ENCODE peak calls at places on chromosome 2, in ten cellular contexts. U is H1, L is HCT116, Q is uterus, G is breast epithelium, Z is esophagus squamous epithelium, I is IMR-90, W is gastrocnemius medialis, E is right lobe of liver, J is heart left ventricle. B is an unnamed sample.

GRCh38 chr2:98295275-98295674 is 51.0 kb upstream of the CNGA3 start:
- DNase-seq in U (no peak), L (no peak), Q (no peak), G (no peak), Z (no peak), I (no peak), W (no peak), E (peak; percentile 79), J (no peak), B (no peak)

GRCh38 chr2:75199428-75200011 is at the start of gene TACR1:
- DNase-seq in U (peak; percentile 66), L (no peak), Q (peak; percentile 45), G (peak; percentile 58), Z (no peak), I (peak; percentile 73), W (peak; percentile 17), E (peak; percentile 67), J (peak; percentile 47), B (peak; percentile 33)

GRCh38 chr2:21175895-21176646 is 52.3 kb downstream of the TDRD15 start:
- DNase-seq in U (no peak), L (no peak), Q (no peak), G (no peak), Z (no peak), I (peak; percentile 18), W (no peak), E (no peak), J (no peak), B (no peak)

GRCh38 chr2:223747392-223748042 is 89.9 kb downstream of the AP1S3 start:
- DNase-seq in U (no peak), L (no peak), Q (no peak), G (no peak), Z (no peak), I (no peak), W (no peak), E (no peak), J (no peak), B (no peak)

GRCh38 chr2:216033403-216033802 is 20.1 kb upstream of the MREG start:
- DNase-seq in U (no peak), L (no peak), Q (no peak), G (no peak), Z (no peak), I (no peak), W (no peak), E (no peak), J (no peak), B (no peak)

GRCh38 chr2:143161982-143162837 is 33.0 kb downstream of the ARHGAP15 start:
- DNase-seq in U (no peak), L (peak; percentile 56), Q (peak; percentile 18), G (no peak), Z (no peak), I (peak; percentile 58), W (peak; percentile 10), E (peak; percentile 25), J (no peak), B (peak; percentile 63)

GRCh38 chr2:229910832-229911412 is 10.9 kb downstream of the TRIP12 start:
- DNase-seq in U (no peak), L (no peak), Q (no peak), G (no peak), Z (no peak), I (no peak), W (no peak), E (no peak), J (no peak), B (peak; percentile 74)

GRCh38 chr2:109466674-109467575 is 146.8 kb downstream of the SEPTIN10 start:
- DNase-seq in U (no peak), L (no peak), Q (no peak), G (no peak), Z (no peak), I (peak; percentile 62), W (peak; percentile 41), E (no peak), J (no peak), B (peak; percentile 34)

GRCh38 chr2:160142472-160142871 is 57.6 kb downstream of the ITGB6 start:
- DNase-seq in U (no peak), L (no peak), Q (no peak), G (no peak), Z (no peak), I (no peak), W (no peak), E (no peak), J (no peak), B (no peak)

GRCh38 chr2:18829331-18829902 is 240.0 kb upstream of the NT5C1B start:
- DNase-seq in U (no peak), L (no peak), Q (no peak), G (no peak), Z (no peak), I (peak; percentile 59), W (no peak), E (no peak), J (no peak), B (no peak)

GRCh38 chr2:207117668-207118067 is 48.1 kb downstream of the KLF7 start:
- DNase-seq in U (no peak), L (no peak), Q (no peak), G (no peak), Z (no peak), I (no peak), W (no peak), E (no peak), J (no peak), B (no peak)

GRCh38 chr2:122236152-122236892 is 480.9 kb downstream of the TSN start:
- DNase-seq in U (no peak), L (no peak), Q (peak; percentile 13), G (no peak), Z (no peak), I (no peak), W (peak; percentile 14), E (peak; percentile 67), J (no peak), B (no peak)

GRCh38 chr2:187580462-187581124 is 26.4 kb upstream of the TFPI start:
- DNase-seq in U (no peak), L (peak; percentile 69), Q (no peak), G (no peak), Z (no peak), I (peak; percentile 85), W (no peak), E (no peak), J (no peak), B (no peak)

GRCh38 chr2:118987886-118988285 is 45.9 kb downstream of the MARCO start:
- DNase-seq in U (peak; percentile 23), L (no peak), Q (no peak), G (no peak), Z (no peak), I (no peak), W (no peak), E (no peak), J (no peak), B (no peak)

GRCh38 chr2:158686166-158686792 is 108.8 kb upstream of the DAPL1 start:
- DNase-seq in U (no peak), L (no peak), Q (no peak), G (no peak), Z (no peak), I (peak; percentile 26), W (no peak), E (no peak), J (peak; percentile 59), B (no peak)

GRCh38 chr2:75241696-75242095 is 42.4 kb upstream of the TACR1 start:
- DNase-seq in U (no peak), L (peak; percentile 4), Q (no peak), G (no peak), Z (no peak), I (peak; percentile 43), W (no peak), E (no peak), J (no peak), B (no peak)

DNA sequence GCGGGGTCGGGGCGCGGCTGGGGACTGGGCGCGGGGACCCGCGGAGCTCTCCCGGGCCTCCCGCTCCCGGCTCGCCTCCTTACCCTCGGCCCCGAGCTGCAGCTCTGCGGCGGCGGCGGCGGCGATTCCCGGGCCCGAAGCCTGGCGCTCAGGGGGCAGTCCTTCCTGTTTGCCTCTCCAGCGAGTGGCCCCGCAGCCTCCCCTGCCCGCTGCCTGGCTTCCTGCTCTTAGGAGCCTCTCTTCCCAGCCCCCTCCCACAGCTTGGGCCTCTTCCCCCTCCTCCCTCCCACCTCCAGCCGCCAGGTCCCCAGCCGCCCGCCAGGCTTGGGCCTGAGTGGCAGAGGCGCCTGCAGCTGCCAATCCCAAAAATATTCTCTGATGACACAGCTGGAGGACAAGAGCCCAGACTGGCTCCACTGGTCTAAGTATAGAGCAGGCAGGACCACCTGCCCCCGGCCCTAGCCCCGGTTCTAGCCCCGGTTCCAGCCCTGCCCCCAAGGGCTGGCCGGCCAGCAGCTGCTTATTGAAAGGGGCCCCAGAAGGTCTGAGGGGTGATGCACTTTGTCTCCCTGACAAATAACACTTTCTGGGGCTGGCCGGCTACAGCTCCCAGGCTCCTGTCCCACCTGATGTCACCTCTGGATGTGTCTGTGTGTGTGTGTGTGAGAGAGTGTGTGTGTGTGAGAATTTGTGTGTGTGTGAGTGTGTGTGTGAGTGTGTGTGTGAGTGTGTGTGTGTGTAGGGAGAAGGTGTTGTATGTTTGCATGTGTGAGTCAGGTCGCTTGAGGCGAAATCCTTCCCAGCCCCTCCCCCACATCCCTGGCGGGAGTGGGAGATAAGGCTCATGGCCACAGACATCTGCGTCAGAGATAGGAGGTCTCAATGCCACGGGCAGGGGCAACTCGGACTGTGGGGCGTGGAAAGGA is at the start of gene OBSL1:
- DNase-seq in U (peak; percentile 88), L (no peak), Q (peak; percentile 66), G (peak; percentile 72), Z (no peak), I (peak; percentile 70), W (peak; percentile 89), E (peak; percentile 70), J (peak; percentile 93), B (no peak)
- TF ChIP-seq POLR2A in U (no peak), L (no peak), Q (no peak), G (no peak), Z (no peak), I (no peak), W (peak; percentile 24), E (no peak), J (peak; percentile 39), B (no peak)

DNA sequence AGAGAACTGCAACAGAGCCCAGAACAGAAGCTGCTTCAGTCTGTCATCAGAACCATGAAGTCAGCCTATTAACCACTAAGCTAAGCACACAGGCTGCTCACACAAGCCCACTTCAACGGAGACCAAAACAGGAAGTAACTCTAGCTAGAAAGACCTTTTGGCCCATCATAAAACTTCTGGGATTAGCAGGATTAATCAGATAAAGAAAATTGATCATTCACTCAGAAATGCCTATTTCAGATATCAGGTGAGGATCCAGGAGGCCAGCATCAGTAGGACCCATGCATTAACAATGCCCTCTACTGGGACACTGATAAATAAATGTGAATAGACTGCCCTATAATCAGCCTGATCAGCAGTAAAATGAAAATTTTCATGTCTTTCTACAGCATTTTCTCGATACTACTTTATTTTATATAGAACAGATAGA is 101.4 kb downstream of the WDPCP start:
- DNase-seq in U (no peak), L (no peak), Q (no peak), G (no peak), Z (no peak), I (no peak), W (no peak), E (no peak), J (no peak), B (no peak)
- H3K27ac ChIP-seq in U (no peak overlapping the region), L (no peak overlapping the region), Q (no peak overlapping the region), G (no peak overlapping the region), Z (no peak overlapping the region), I (no peak overlapping the region), W (no peak overlapping the region), E (no peak overlapping the region), J (no peak overlapping the region), B (no peak overlapping the region)

GRCh38 chr2:63047534-63048281 is 2.9 kb upstream of the OTX1 start:
- DNase-seq in U (peak; percentile 85), L (no peak), Q (no peak), G (no peak), Z (no peak), I (no peak), W (no peak), E (no peak), J (peak; percentile 28), B (no peak)
- H3K36me3 ChIP-seq in U (no peaks in the 10 kb centered on the region), L (no peaks in the 10 kb centered on the region), Q (no peaks in the 10 kb centered on the region), G (no peaks in the 10 kb centered on the region), Z (peaks cover 28% of the 10 kb centered on the region), I (peaks cover 6% of the 10 kb centered on the region), W (no peaks in the 10 kb centered on the region), E (peaks cover 12% of the 10 kb centered on the region), J (peaks cover 8% of the 10 kb centered on the region), B (no peaks in the 10 kb centered on the region)

GRCh38 chr2:110961024-110961423 is 159.7 kb upstream of the BCL2L11 start:
- DNase-seq in U (no peak), L (no peak), Q (no peak), G (no peak), Z (no peak), I (no peak), W (no peak), E (no peak), J (no peak), B (no peak)
- TF ChIP-seq POLR2A in U (no peak), L (no peak), Q (no peak), G (no peak), Z (no peak), I (no peak), W (no peak), E (no peak), J (no peak), B (no peak)